ENCODE peak calls at places on chromosomes 5 and 9, in ten cellular contexts. W is lower leg skin, R is upper lobe of right lung, S is neural progenitor cell, V is sigmoid colon, Q is kidney, P is Panc1, T is HCT116, E is dorsolateral prefrontal cortex, C is A549. J is an unnamed sample.

GRCh38 chr5:144390133-144390532 is 219.5 kb downstream of the KCTD16 start:
- DNase-seq in W (no peak), R (no peak), S (peak; percentile 23), V (no peak), Q (no peak), P (no peak), T (no peak), E (no peak), C (peak; percentile 3), J (no peak)

GRCh38 chr9:87567988-87568800 is 70.5 kb downstream of the DAPK1 start:
- DNase-seq in W (no peak), R (no peak), S (no peak), V (no peak), Q (no peak), P (no peak), T (no peak), E (no peak), C (no peak), J (no peak)

GRCh38 chr5:135133181-135133580 is 99.2 kb upstream of the PITX1 start:
- DNase-seq in W (no peak), R (no peak), S (no peak), V (no peak), Q (peak; percentile 6), P (no peak), T (no peak), E (no peak), C (no peak), J (no peak)

GRCh38 chr5:43413966-43414365 is 1.8 kb upstream of the CCL28 start:
- DNase-seq in W (no peak), R (no peak), S (no peak), V (no peak), Q (no peak), P (no peak), T (no peak), E (no peak), C (no peak), J (no peak)

GRCh38 chr5:16809816-16810502 is 126.1 kb downstream of the MYO10 start:
- DNase-seq in W (peak; percentile 92), R (no peak), S (peak; percentile 43), V (no peak), Q (no peak), P (no peak), T (no peak), E (no peak), C (no peak), J (peak; percentile 51)

GRCh38 chr9:31519424-31519823 is 865.0 kb upstream of the ACO1 start:
- DNase-seq in W (no peak), R (no peak), S (no peak), V (no peak), Q (no peak), P (no peak), T (no peak), E (no peak), C (no peak), J (no peak)

GRCh38 chr9:123927625-123928308 is 2.2 kb downstream of the DENND1A start:
- DNase-seq in W (peak; percentile 46), R (no peak), S (no peak), V (no peak), Q (no peak), P (no peak), T (no peak), E (no peak), C (no peak), J (no peak)

GRCh38 chr9:129667850-129668249 is 2.4 kb downstream of the PRRX2 start:
- DNase-seq in W (no peak), R (no peak), S (no peak), V (no peak), Q (no peak), P (no peak), T (no peak), E (no peak), C (no peak), J (no peak)

GRCh38 chr9:95406114-95406513 is 88.6 kb upstream of the FANCC start:
- DNase-seq in W (peak; percentile 90), R (no peak), S (no peak), V (no peak), Q (no peak), P (no peak), T (no peak), E (no peak), C (no peak), J (peak; percentile 45)

GRCh38 chr5:132012385-132013005 is 1.0 kb upstream of the ACSL6 start:
- DNase-seq in W (peak; percentile 84), R (peak; percentile 73), S (peak; percentile 87), V (peak; percentile 49), Q (peak; percentile 68), P (no peak), T (no peak), E (no peak), C (no peak), J (peak; percentile 26)

GRCh38 chr9:73038089-73038509 is 85.2 kb upstream of the ALDH1A1 start:
- DNase-seq in W (no peak), R (no peak), S (no peak), V (no peak), Q (no peak), P (no peak), T (no peak), E (no peak), C (no peak), J (no peak)

GRCh38 chr5:82295959-82296557 is 17.9 kb upstream of the RPS23 start:
- DNase-seq in W (no peak), R (no peak), S (no peak), V (no peak), Q (no peak), P (no peak), T (no peak), E (no peak), C (no peak), J (no peak)

DNA sequence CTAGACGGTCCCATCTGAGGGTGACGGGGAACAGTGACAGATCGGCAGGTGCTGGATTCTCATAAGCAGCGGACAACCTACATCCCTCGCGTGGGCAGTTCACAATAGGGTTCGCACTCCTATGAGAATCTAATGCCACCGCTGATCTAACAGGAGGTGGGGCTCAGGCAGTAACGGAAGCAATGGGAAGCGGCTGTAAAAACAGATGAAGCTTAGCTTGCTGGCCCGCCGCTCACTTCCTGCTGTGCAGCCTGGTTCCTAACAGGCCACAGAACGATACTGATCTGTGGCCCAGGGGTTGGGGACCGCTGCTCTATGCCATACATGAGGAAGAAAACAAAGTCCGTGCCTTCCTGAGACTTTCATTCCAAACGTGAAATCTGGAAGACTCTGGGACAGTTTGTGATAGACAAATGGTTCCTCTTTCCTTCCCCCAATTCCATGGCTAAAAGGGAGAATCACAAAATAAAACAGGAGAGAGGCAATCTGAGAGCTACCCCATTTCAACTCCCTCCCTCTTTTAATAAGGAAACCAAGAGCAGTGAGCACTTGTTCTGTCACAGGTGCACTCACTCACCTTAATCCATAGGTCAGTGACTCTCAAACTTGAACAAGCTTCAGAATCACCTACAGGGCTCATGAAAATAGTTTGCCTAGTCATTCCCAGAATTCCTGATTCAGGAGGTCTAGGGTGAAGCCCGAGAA is 12.1 kb downstream of the PDCL start:
- DNase-seq in W (peak; percentile 86), R (no peak), S (no peak), V (no peak), Q (no peak), P (no peak), T (no peak), E (no peak), C (no peak), J (no peak)
- H3K4me3 ChIP-seq in W (no peak overlapping the region), R (no peak overlapping the region), S (no peak overlapping the region), V (no peak overlapping the region), Q (no peak overlapping the region), P (no peak overlapping the region), T (no peak overlapping the region), E (no peak overlapping the region), C (no peak overlapping the region), J (no peak overlapping the region)

DNA sequence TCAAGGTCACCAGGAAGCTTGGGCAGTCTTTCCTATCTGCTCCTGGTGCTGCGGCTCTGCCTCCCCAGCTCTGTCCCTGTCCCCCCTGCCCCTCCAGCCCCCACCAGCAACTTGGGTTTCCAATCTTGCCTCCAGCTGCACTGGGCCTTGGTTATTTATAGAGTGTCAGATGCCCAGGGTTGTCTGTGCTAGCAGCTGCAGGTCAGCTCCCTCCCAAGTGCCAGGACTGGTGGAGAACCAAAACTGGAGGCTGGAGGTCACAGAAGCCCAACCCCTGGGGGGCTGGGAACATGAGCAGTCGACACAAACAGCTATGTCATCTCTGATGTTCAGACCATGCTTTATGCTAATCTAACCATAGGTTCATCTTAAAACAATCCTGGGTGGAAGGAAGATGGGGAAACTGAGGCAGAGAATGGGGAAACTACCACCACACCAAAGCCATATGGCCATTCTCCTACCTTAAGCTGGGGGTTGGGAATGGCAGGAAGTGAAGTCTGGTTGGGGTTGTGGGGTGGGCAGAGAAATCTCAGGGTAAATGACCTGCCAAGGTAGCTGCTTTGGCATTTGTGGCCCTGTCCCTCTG is 1.7 kb downstream of the TPM2 start:
- DNase-seq in W (no peak), R (no peak), S (no peak), V (no peak), Q (no peak), P (no peak), T (no peak), E (no peak), C (no peak), J (no peak)
- H3K4me3 ChIP-seq in W (no peak overlapping the region), R (peak overlapping the region; percentile 76), S (no peak overlapping the region), V (peak overlapping the region; percentile 94), Q (peak overlapping the region; percentile 17), P (peak overlapping the region; percentile 89), T (peak overlapping the region; percentile 90), E (peak overlapping the region; percentile 75), C (peak overlapping the region; percentile 87), J (peak overlapping the region; percentile 99)

GRCh38 chr5:531749-532315 is 7.6 kb upstream of the SLC9A3 start:
- DNase-seq in W (no peak), R (no peak), S (no peak), V (no peak), Q (peak; percentile 33), P (no peak), T (no peak), E (no peak), C (no peak), J (no peak)
- H3K4me3 ChIP-seq in W (no peak overlapping the region), R (no peak overlapping the region), S (no peak overlapping the region), V (no peak overlapping the region), Q (no peak overlapping the region), P (no peak overlapping the region), T (no peak overlapping the region), E (no peak overlapping the region), C (no peak overlapping the region), J (no peak overlapping the region)

DNA sequence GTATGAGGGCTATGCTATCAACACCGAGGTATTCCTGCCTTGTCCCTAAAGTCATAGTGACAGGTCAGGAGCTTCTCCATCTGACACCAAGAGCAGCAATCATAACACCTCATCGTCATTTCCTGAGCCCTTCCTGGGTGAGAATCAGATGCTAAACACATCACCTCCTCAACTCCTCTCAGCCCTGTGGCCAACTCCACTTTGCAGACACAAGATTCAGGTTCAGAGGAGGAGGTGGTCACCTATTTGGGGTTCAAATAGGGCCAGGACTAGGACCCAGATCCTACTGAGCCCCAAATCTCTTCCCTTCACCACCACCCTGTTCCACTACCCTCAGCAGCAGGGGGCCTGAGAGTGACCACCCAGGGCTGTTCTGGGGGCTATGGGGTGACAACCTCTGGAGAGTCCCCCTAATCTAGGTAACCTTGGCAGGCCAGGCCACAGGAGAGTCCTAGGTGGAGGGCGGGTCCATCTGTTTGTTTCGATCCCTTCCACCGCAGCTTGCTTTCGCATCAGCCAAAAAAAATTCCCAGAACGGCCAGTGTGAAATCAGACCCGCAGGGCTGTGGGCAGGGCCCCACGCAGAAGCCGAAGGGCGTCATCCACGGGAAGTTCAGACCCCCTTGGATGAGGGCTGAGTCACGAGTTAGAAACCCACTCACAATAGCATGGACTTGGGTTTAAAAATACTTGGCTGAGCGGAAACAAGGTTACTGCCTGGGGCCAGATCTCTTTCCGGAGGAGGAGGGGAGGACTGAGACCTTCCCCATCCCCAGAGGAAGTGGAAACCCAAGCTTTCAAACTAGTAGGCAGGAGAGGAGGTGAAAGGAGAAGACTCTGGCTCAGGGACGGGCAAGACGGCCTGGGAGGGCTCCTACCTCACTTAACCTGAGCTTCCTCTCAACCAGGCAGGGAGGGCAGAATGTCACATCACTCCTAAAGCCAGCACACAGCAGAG is 8.7 kb downstream of the STK10 start:
- DNase-seq in W (no peak), R (no peak), S (no peak), V (no peak), Q (no peak), P (no peak), T (no peak), E (no peak), C (no peak), J (no peak)
- H3K4me3 ChIP-seq in W (no peak overlapping the region), R (peak overlapping the region; percentile 17), S (no peak overlapping the region), V (no peak overlapping the region), Q (peak overlapping the region; percentile 24), P (peak overlapping the region; percentile 1), T (no peak overlapping the region), E (peak overlapping the region; percentile 18), C (no peak overlapping the region), J (no peak overlapping the region)

J was measured in skeletal muscle cell.